ENCODE peak calls at places on chromosomes 1 and 21, in five cellular contexts. F is heart left ventricle, O is tibial nerve, U is kidney, Z is PC-3. W is an unnamed sample.

GRCh38 chr1:221994939-221995338 is 253.1 kb upstream of the DUSP10 start:
- DNase-seq in F (no peak), O (no peak), U (no peak), Z (no peak), W (no peak)

GRCh38 chr1:115136706-115137105 is 47.4 kb upstream of the TSPAN2 start:
- DNase-seq in F (no peak), O (no peak), U (no peak), Z (peak), W (no peak)

GRCh38 chr21:31557421-31557955 is 102.0 kb upstream of the SOD1 start:
- DNase-seq in F (no peak), O (no peak), U (peak), Z (no peak), W (peak)

GRCh38 chr1:244792188-244792850 is 43.1 kb upstream of the COX20 start:
- DNase-seq in F (no peak), O (no peak), U (no peak), Z (no peak), W (no peak)

GRCh38 chr1:39776400-39776713 is 5.2 kb upstream of the OXCT2 start:
- DNase-seq in F (no peak), O (no peak), U (peak), Z (no peak), W (no peak)

GRCh38 chr1:96309783-96310182 is 411.8 kb upstream of the PTBP2 start:
- DNase-seq in F (no peak), O (no peak), U (no peak), Z (peak), W (no peak)

GRCh38 chr1:153880962-153881361 is 41.8 kb downstream of the GATAD2B start:
- DNase-seq in F (peak), O (peak), U (peak), Z (peak), W (peak)

GRCh38 chr1:156930483-156930882 is 10.1 kb downstream of the LRRC71 start:
- DNase-seq in F (no peak), O (no peak), U (peak), Z (no peak), W (no peak)

GRCh38 chr1:1093610-1093943 is 19.5 kb upstream of the RNF223 start:
- DNase-seq in F (no peak), O (no peak), U (peak), Z (no peak), W (no peak)

GRCh38 chr1:241375906-241376305 is 18.9 kb upstream of the RGS7 start:
- DNase-seq in F (no peak), O (no peak), U (no peak), Z (no peak), W (no peak)

DNA sequence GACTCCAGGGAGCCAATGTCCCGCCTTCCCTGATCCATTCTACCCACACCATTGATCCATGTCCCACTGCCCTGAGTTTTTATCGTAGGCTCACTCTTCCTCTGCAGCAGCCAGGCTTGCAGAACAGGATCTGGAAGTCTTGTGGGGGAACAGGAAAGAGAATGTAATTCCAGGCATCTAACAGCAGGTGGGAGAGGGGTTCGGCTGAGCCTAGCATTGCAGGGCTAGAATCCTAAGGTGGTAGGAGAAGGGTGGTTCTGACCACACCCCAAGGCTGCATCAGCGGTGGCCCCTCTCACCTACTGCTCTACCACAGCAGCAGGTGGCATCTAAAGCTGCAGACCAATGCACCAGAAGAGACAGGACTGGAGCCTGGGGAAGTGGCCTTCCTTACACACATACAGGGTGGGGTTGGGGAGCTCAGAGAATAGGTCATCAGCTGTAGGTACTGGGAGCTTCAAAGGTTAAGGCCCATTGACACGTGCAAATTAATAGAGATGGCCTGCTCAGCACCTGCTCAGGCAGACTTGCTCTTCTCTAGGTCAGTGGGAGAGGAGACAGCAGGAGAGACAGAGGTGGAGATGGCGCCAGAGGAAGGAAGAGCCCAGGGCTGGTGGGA is 20.5 kb downstream of the KNCN start:
- DNase-seq in F (no peak), O (no peak), U (no peak), Z (peak), W (no peak)
- TF ChIP-seq CTCF in F (no peak), O (no peak), U (no peak), Z (peak), W (peak)

DNA sequence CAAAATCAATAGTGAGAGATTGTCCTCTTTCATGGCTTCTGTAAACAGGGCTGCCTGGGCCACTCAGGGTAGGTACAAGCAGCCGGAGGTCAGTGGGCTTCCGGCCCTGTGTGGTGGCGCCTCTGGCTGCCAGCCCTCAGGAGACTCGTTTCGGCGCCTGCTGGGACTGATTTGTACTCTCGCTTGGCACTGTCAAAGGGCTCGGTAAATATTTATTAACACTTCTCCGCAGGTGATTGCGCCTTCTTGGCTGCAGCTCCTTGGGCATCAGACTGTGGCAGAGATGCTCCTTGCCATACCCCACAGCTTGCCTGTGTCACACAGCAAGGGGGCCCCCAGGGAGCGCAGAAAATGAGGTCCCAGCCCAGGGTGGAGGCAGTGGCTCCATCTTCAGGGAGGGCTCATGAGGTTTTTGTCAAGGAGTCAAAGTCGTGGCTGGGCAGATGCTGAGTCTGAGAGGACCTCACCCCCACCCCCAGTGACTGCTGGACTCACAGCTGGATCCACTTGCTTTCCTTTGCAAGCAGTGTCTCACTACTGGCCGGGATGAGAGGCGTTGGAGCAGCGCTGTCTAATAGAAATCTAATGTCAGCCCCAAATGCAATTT is 262.5 kb downstream of the GRIK3 start:
- DNase-seq in F (no peak), O (no peak), U (peak), Z (no peak), W (no peak)
- H3K4me3 ChIP-seq in F (no peak), O (no peak), U (no peak), Z (no peak), W (no peak)

DNA sequence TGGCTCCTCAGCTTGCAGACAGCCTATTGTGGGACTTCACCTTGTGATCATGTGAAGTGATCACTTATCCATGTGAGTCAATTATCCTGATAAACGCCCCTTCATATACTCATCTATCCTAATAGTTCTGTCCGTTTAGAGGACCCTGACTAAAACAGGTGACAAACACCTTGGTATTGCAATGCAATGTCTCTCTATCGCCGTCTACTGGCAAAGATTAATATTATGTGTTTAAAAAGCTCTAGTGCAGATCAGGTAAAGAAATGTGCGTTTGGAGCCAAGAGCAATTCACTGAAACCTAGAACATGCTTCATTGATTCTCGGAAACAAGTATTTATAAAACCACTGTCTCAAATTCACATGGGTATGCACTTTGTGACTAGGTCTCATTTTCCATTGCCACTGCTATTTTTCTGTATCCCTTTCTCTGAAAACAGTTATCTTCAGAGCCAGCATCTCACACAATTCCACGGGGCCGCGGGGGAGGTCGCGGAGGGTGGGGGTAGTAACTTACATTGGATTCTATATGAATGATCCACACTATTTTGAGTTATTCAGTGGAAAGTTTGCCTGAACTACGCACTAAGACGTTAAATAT is 554.6 kb upstream of the NCAM2 start:
- DNase-seq in F (no peak), O (no peak), U (no peak), Z (peak), W (no peak)
- TF ChIP-seq CTCF in F (peak), O (no peak), U (peak), Z (peak), W (peak)

DNA sequence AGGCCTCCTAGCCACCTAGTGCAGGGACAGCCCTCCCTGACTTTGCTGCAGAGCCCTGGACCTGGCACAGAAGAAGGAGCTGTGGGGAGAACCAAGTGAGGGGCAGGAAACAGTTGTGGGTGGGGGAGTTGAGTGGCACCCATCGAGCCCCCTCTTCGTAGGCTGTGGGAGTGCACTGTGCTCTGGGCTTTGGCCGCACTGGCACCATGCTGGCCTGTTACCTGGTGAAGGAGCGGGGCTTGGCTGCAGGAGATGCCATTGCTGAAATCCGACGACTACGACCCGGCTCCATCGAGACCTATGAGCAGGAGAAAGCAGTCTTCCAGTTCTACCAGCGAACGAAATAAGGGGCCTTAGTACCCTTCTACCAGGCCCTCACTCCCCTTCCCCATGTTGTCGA is 1.2 kb downstream of the DUSP23 start:
- DNase-seq in F (no peak), O (no peak), U (peak), Z (no peak), W (no peak)
- H3K4me3 ChIP-seq in F (peak), O (peak), U (peak), Z (no peak), W (no peak)

W was measured in BE2C.